ENCODE peak calls at places on chromosomes 12 and 14, in seven cellular contexts. One of them, this sample, is unnamed.

GRCh38 chr12:28242129-28242887 is 52.1 kb downstream of the CCDC91 start:
- DNase-seq in PC-9: no peak
- DNase-seq in thyroid gland: peak
- DNase-seq in activated CD8-positive, alpha-beta T cell treated with anti-CD3 and anti-CD28 coated beads for 36 hours: no peak
- DNase-seq in Calu3: no peak
- DNase-seq in body of pancreas: no peak
- DNase-seq in choroid plexus epithelial cell: no peak
- DNase-seq in this sample: no peak

GRCh38 chr14:67137744-67138371 is 51.4 kb upstream of the GARIN2 start:
- DNase-seq in PC-9: no peak
- DNase-seq in thyroid gland: no peak
- DNase-seq in activated CD8-positive, alpha-beta T cell treated with anti-CD3 and anti-CD28 coated beads for 36 hours: no peak
- DNase-seq in Calu3: no peak
- DNase-seq in body of pancreas: no peak
- DNase-seq in choroid plexus epithelial cell: peak
- DNase-seq in this sample: no peak

GRCh38 chr14:93716410-93717221 is 71.7 kb downstream of the PRIMA1 start:
- DNase-seq in PC-9: no peak
- DNase-seq in thyroid gland: no peak
- DNase-seq in activated CD8-positive, alpha-beta T cell treated with anti-CD3 and anti-CD28 coated beads for 36 hours: no peak
- DNase-seq in Calu3: no peak
- DNase-seq in body of pancreas: no peak
- DNase-seq in choroid plexus epithelial cell: no peak
- DNase-seq in this sample: no peak

GRCh38 chr14:105425823-105426247 is 6.2 kb downstream of the MTA1 start:
- DNase-seq in PC-9: no peak
- DNase-seq in thyroid gland: no peak
- DNase-seq in activated CD8-positive, alpha-beta T cell treated with anti-CD3 and anti-CD28 coated beads for 36 hours: no peak
- DNase-seq in Calu3: no peak
- DNase-seq in body of pancreas: no peak
- DNase-seq in choroid plexus epithelial cell: no peak
- DNase-seq in this sample: no peak

GRCh38 chr12:117342682-117343081 is 18.7 kb downstream of the NOS1 start:
- DNase-seq in PC-9: no peak
- DNase-seq in thyroid gland: no peak
- DNase-seq in activated CD8-positive, alpha-beta T cell treated with anti-CD3 and anti-CD28 coated beads for 36 hours: no peak
- DNase-seq in Calu3: no peak
- DNase-seq in body of pancreas: no peak
- DNase-seq in choroid plexus epithelial cell: no peak
- DNase-seq in this sample: no peak

GRCh38 chr14:56841611-56842010 is 31.3 kb upstream of the OTX2 start:
- DNase-seq in PC-9: no peak
- DNase-seq in thyroid gland: no peak
- DNase-seq in activated CD8-positive, alpha-beta T cell treated with anti-CD3 and anti-CD28 coated beads for 36 hours: no peak
- DNase-seq in Calu3: no peak
- DNase-seq in body of pancreas: no peak
- DNase-seq in choroid plexus epithelial cell: no peak
- DNase-seq in this sample: no peak

GRCh38 chr14:100341301-100342031 is 18.3 kb downstream of the SLC25A47 start:
- DNase-seq in PC-9: no peak
- DNase-seq in thyroid gland: no peak
- DNase-seq in activated CD8-positive, alpha-beta T cell treated with anti-CD3 and anti-CD28 coated beads for 36 hours: peak
- DNase-seq in Calu3: no peak
- DNase-seq in body of pancreas: peak
- DNase-seq in choroid plexus epithelial cell: peak
- DNase-seq in this sample: no peak

GRCh38 chr14:72679106-72679505 is 214.8 kb downstream of the DPF3 start:
- DNase-seq in PC-9: no peak
- DNase-seq in thyroid gland: no peak
- DNase-seq in activated CD8-positive, alpha-beta T cell treated with anti-CD3 and anti-CD28 coated beads for 36 hours: no peak
- DNase-seq in Calu3: no peak
- DNase-seq in body of pancreas: no peak
- DNase-seq in choroid plexus epithelial cell: peak
- DNase-seq in this sample: peak

GRCh38 chr12:46373303-46374182 is 970 bp upstream of the SLC38A2 start:
- DNase-seq in PC-9: no peak
- DNase-seq in thyroid gland: peak
- DNase-seq in activated CD8-positive, alpha-beta T cell treated with anti-CD3 and anti-CD28 coated beads for 36 hours: peak
- DNase-seq in Calu3: peak
- DNase-seq in body of pancreas: peak
- DNase-seq in choroid plexus epithelial cell: peak
- DNase-seq in this sample: peak

GRCh38 chr14:99758915-99759545 is 34.2 kb upstream of the EML1 start:
- DNase-seq in PC-9: no peak
- DNase-seq in thyroid gland: no peak
- DNase-seq in activated CD8-positive, alpha-beta T cell treated with anti-CD3 and anti-CD28 coated beads for 36 hours: no peak
- DNase-seq in Calu3: no peak
- DNase-seq in body of pancreas: no peak
- DNase-seq in choroid plexus epithelial cell: no peak
- DNase-seq in this sample: no peak

DNA sequence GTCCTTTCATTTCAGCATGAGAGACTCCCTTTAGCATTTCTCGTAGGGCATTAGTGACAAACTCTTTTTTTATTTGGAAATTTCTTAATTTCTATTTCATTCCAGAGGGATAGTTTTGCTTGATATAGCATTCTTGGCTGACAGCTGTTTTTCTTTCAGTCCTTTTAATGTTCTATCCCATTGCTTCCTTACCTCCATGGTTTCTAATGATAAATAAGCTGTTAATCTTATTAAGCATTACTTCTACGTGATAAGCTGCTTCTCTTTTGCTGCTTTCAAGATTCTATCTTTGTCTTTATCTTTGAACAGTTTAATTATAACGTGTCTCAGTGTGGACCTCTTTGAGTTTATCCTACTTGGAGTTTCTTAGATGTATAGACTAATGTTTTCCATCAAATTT is 11.6 kb upstream of the TMEM63C start:
- DNase-seq in PC-9: no peak
- DNase-seq in thyroid gland: no peak
- DNase-seq in activated CD8-positive, alpha-beta T cell treated with anti-CD3 and anti-CD28 coated beads for 36 hours: no peak
- DNase-seq in Calu3: no peak
- DNase-seq in body of pancreas: no peak
- DNase-seq in choroid plexus epithelial cell: no peak
- DNase-seq in this sample: no peak
- TF ChIP-seq CTCF in PC-9: no peak
- TF ChIP-seq CTCF in thyroid gland: no peak
- TF ChIP-seq CTCF in activated CD8-positive, alpha-beta T cell treated with anti-CD3 and anti-CD28 coated beads for 36 hours: no peak
- TF ChIP-seq CTCF in Calu3: no peak
- TF ChIP-seq CTCF in body of pancreas: no peak
- TF ChIP-seq CTCF in choroid plexus epithelial cell: no peak
- TF ChIP-seq CTCF in this sample: no peak

GRCh38 chr14:69327507-69327906 is 67.5 kb downstream of the GALNT16 start:
- DNase-seq in PC-9: no peak
- DNase-seq in thyroid gland: no peak
- DNase-seq in activated CD8-positive, alpha-beta T cell treated with anti-CD3 and anti-CD28 coated beads for 36 hours: no peak
- DNase-seq in Calu3: no peak
- DNase-seq in body of pancreas: no peak
- DNase-seq in choroid plexus epithelial cell: no peak
- DNase-seq in this sample: no peak

GRCh38 chr14:69324341-69324931 is 64.5 kb downstream of the GALNT16 start:
- DNase-seq in PC-9: no peak
- DNase-seq in thyroid gland: no peak
- DNase-seq in activated CD8-positive, alpha-beta T cell treated with anti-CD3 and anti-CD28 coated beads for 36 hours: no peak
- DNase-seq in Calu3: no peak
- DNase-seq in body of pancreas: peak
- DNase-seq in choroid plexus epithelial cell: no peak
- DNase-seq in this sample: no peak

GRCh38 chr14:69326611-69327010 is 66.7 kb downstream of the GALNT16 start:
- DNase-seq in PC-9: no peak
- DNase-seq in thyroid gland: no peak
- DNase-seq in activated CD8-positive, alpha-beta T cell treated with anti-CD3 and anti-CD28 coated beads for 36 hours: no peak
- DNase-seq in Calu3: no peak
- DNase-seq in body of pancreas: no peak
- DNase-seq in choroid plexus epithelial cell: no peak
- DNase-seq in this sample: no peak

GRCh38 chr14:69325086-69325485 is 65.1 kb downstream of the GALNT16 start:
- DNase-seq in PC-9: no peak
- DNase-seq in thyroid gland: no peak
- DNase-seq in activated CD8-positive, alpha-beta T cell treated with anti-CD3 and anti-CD28 coated beads for 36 hours: no peak
- DNase-seq in Calu3: no peak
- DNase-seq in body of pancreas: peak
- DNase-seq in choroid plexus epithelial cell: no peak
- DNase-seq in this sample: no peak

DNA sequence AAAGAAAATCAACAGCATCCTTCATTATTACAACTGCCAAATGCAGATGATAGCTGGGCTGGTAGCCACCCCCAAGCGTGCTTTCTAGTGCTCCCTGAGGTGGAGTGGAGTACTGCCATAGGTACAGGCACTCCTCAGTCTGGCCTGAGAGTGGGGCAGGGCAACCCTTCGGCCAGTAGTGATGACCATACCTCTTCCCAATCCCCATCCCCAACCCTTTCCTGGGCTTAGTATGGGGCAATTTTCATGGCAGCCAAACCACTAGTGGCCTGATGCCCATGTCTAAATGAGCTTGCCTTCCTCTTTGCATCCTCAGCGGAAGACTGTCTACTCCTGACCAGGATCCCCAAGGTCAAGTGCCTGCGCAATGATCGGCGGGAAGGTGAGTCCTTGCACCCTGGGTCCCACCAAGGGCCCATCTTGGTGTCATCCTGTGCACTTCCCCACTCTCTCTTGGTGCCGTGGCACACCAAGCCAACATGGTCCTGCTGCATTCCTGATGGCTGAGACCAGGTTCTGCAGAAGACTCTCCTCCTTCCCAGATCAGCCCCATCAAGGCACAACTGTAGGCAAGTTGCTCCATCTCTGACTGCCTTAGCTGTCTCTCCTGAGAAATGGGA is 65.8 kb downstream of the GALNT16 start:
- DNase-seq in PC-9: no peak
- DNase-seq in thyroid gland: no peak
- DNase-seq in activated CD8-positive, alpha-beta T cell treated with anti-CD3 and anti-CD28 coated beads for 36 hours: no peak
- DNase-seq in Calu3: no peak
- DNase-seq in body of pancreas: peak
- DNase-seq in choroid plexus epithelial cell: peak
- DNase-seq in this sample: no peak
- TF ChIP-seq CTCF in PC-9: peak
- TF ChIP-seq CTCF in thyroid gland: no peak
- TF ChIP-seq CTCF in activated CD8-positive, alpha-beta T cell treated with anti-CD3 and anti-CD28 coated beads for 36 hours: no peak
- TF ChIP-seq CTCF in Calu3: no peak
- TF ChIP-seq CTCF in body of pancreas: no peak
- TF ChIP-seq CTCF in choroid plexus epithelial cell: peak
- TF ChIP-seq CTCF in this sample: no peak

GRCh38 chr12:126362964-126363363 is 1297.7 kb downstream of the AACS start:
- DNase-seq in PC-9: no peak
- DNase-seq in thyroid gland: no peak
- DNase-seq in activated CD8-positive, alpha-beta T cell treated with anti-CD3 and anti-CD28 coated beads for 36 hours: no peak
- DNase-seq in Calu3: no peak
- DNase-seq in body of pancreas: no peak
- DNase-seq in choroid plexus epithelial cell: no peak
- DNase-seq in this sample: no peak
- TF ChIP-seq CTCF in PC-9: no peak
- TF ChIP-seq CTCF in thyroid gland: no peak
- TF ChIP-seq CTCF in activated CD8-positive, alpha-beta T cell treated with anti-CD3 and anti-CD28 coated beads for 36 hours: no peak
- TF ChIP-seq CTCF in Calu3: no peak
- TF ChIP-seq CTCF in body of pancreas: no peak
- TF ChIP-seq CTCF in choroid plexus epithelial cell: no peak
- TF ChIP-seq CTCF in this sample: no peak

DNA sequence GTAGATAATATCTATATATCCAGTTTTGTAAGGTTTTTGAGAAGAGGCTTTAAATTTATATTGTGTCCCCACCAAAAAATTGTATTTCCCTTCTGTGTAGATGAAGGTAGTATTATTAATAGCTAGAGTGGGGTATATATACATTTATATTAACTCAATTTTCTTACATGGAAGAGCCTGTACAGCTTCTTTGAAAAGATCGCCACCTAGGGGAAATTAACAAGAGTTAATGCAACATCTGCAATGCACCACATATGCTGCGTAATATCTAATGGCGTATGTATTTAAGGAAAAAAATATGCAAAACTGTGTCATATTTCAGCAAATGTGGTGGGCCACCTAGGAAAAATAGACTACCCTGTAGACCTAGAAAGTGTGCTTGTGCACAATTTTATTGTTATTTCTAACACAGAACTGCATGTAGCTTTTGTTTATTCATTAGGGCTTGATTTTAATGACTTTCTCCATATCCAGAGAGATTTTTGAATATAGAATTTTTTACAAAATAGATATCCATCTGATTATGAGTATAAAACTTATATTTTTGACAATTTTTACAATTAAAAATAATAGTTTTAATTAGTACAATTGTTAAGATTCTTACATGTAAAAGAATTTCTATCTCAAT is 14.0 kb downstream of the CCER1 start:
- DNase-seq in PC-9: peak
- DNase-seq in thyroid gland: no peak
- DNase-seq in activated CD8-positive, alpha-beta T cell treated with anti-CD3 and anti-CD28 coated beads for 36 hours: no peak
- DNase-seq in Calu3: no peak
- DNase-seq in body of pancreas: no peak
- DNase-seq in choroid plexus epithelial cell: peak
- DNase-seq in this sample: no peak
- TF ChIP-seq CTCF in PC-9: peak
- TF ChIP-seq CTCF in thyroid gland: no peak
- TF ChIP-seq CTCF in activated CD8-positive, alpha-beta T cell treated with anti-CD3 and anti-CD28 coated beads for 36 hours: peak
- TF ChIP-seq CTCF in Calu3: peak
- TF ChIP-seq CTCF in body of pancreas: peak
- TF ChIP-seq CTCF in choroid plexus epithelial cell: peak
- TF ChIP-seq CTCF in this sample: peak

GRCh38 chr12:96020314-96021003 is 14.9 kb downstream of the LTA4H start:
- DNase-seq in PC-9: no peak
- DNase-seq in thyroid gland: no peak
- DNase-seq in activated CD8-positive, alpha-beta T cell treated with anti-CD3 and anti-CD28 coated beads for 36 hours: no peak
- DNase-seq in Calu3: no peak
- DNase-seq in body of pancreas: no peak
- DNase-seq in choroid plexus epithelial cell: no peak
- DNase-seq in this sample: no peak

GRCh38 chr12:96014932-96015599 is 18.9 kb upstream of the HAL start:
- DNase-seq in PC-9: no peak
- DNase-seq in thyroid gland: no peak
- DNase-seq in activated CD8-positive, alpha-beta T cell treated with anti-CD3 and anti-CD28 coated beads for 36 hours: no peak
- DNase-seq in Calu3: no peak
- DNase-seq in body of pancreas: no peak
- DNase-seq in choroid plexus epithelial cell: no peak
- DNase-seq in this sample: no peak

DNA sequence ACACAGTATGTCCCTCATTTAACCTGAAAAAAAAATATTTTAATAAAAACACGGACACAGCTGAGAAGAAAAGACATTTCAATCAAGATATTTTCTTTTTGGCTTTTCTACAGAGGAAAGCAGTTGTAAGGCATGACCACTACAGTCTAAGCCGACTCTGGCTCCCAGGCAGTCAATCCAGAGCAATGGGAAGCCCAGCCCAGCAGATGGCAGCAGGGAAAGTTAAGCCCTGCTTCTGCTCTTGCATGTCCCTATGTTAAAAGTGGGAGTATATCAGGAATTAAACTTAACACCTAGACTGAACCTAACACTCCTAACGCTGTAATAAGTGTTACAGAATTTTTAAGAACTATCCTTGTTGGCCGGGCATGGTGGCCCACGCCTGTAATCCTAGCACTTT is 19.5 kb upstream of the HAL start:
- DNase-seq in PC-9: no peak
- DNase-seq in thyroid gland: no peak
- DNase-seq in activated CD8-positive, alpha-beta T cell treated with anti-CD3 and anti-CD28 coated beads for 36 hours: no peak
- DNase-seq in Calu3: peak
- DNase-seq in body of pancreas: no peak
- DNase-seq in choroid plexus epithelial cell: peak
- DNase-seq in this sample: no peak
- TF ChIP-seq CTCF in PC-9: peak
- TF ChIP-seq CTCF in thyroid gland: no peak
- TF ChIP-seq CTCF in activated CD8-positive, alpha-beta T cell treated with anti-CD3 and anti-CD28 coated beads for 36 hours: no peak
- TF ChIP-seq CTCF in Calu3: peak
- TF ChIP-seq CTCF in body of pancreas: no peak
- TF ChIP-seq CTCF in choroid plexus epithelial cell: peak
- TF ChIP-seq CTCF in this sample: peak

This sample was measured in heart right ventricle.